ENCODE peak calls at places on chromosomes 16 and 17, in nine cellular contexts. One of them, this sample, is unnamed.

GRCh38 chr17:2898255-2898926 is 102.2 kb downstream of the RAP1GAP2 start:
- DNase-seq in RWPE1: no peak
- DNase-seq in upper lobe of right lung: no peak
- DNase-seq in NCI-H2081: no peak
- DNase-seq in skeletal muscle cell: no peak
- DNase-seq in iris pigment epithelial cell: no peak
- DNase-seq in left lung: no peak
- DNase-seq in T-cell: no peak
- DNase-seq in neural progenitor cell: no peak
- DNase-seq in this sample: no peak

GRCh38 chr17:8366231-8366630 is 10.3 kb downstream of the KRABD2 start:
- DNase-seq in RWPE1: no peak
- DNase-seq in upper lobe of right lung: no peak
- DNase-seq in NCI-H2081: no peak
- DNase-seq in skeletal muscle cell: peak; percentile 59
- DNase-seq in iris pigment epithelial cell: peak; percentile 89
- DNase-seq in left lung: no peak
- DNase-seq in T-cell: no peak
- DNase-seq in neural progenitor cell: no peak
- DNase-seq in this sample: no peak

GRCh38 chr17:77471984-77472836 is 331.4 kb downstream of the SEC14L1 start:
- DNase-seq in RWPE1: peak; percentile 76
- DNase-seq in upper lobe of right lung: peak; percentile 79
- DNase-seq in NCI-H2081: peak; percentile 29
- DNase-seq in skeletal muscle cell: peak; percentile 76
- DNase-seq in iris pigment epithelial cell: peak; percentile 77
- DNase-seq in left lung: peak; percentile 45
- DNase-seq in T-cell: no peak
- DNase-seq in neural progenitor cell: peak; percentile 92
- DNase-seq in this sample: no peak

GRCh38 chr17:67376892-67377726 is at the start of gene PITPNC1:
- DNase-seq in RWPE1: peak; percentile 84
- DNase-seq in upper lobe of right lung: peak; percentile 94
- DNase-seq in NCI-H2081: peak; percentile 85
- DNase-seq in skeletal muscle cell: peak; percentile 62
- DNase-seq in iris pigment epithelial cell: peak; percentile 92
- DNase-seq in left lung: peak; percentile 98
- DNase-seq in T-cell: peak; percentile 90
- DNase-seq in neural progenitor cell: peak; percentile 94
- DNase-seq in this sample: peak; percentile 72

GRCh38 chr16:50618238-50618918 is 62.7 kb downstream of the SNX20 start:
- DNase-seq in RWPE1: no peak
- DNase-seq in upper lobe of right lung: no peak
- DNase-seq in NCI-H2081: no peak
- DNase-seq in skeletal muscle cell: no peak
- DNase-seq in iris pigment epithelial cell: no peak
- DNase-seq in left lung: no peak
- DNase-seq in T-cell: no peak
- DNase-seq in neural progenitor cell: no peak
- DNase-seq in this sample: no peak

GRCh38 chr16:74485916-74486315 is 64.6 kb upstream of the CLEC18B start:
- DNase-seq in RWPE1: no peak
- DNase-seq in upper lobe of right lung: no peak
- DNase-seq in NCI-H2081: no peak
- DNase-seq in skeletal muscle cell: no peak
- DNase-seq in iris pigment epithelial cell: no peak
- DNase-seq in left lung: no peak
- DNase-seq in T-cell: no peak
- DNase-seq in neural progenitor cell: no peak
- DNase-seq in this sample: no peak

GRCh38 chr17:19260958-19261357 is 23.8 kb downstream of the EPN2 start:
- DNase-seq in RWPE1: peak; percentile 43
- DNase-seq in upper lobe of right lung: no peak
- DNase-seq in NCI-H2081: peak; percentile 49
- DNase-seq in skeletal muscle cell: no peak
- DNase-seq in iris pigment epithelial cell: no peak
- DNase-seq in left lung: no peak
- DNase-seq in T-cell: no peak
- DNase-seq in neural progenitor cell: peak; percentile 17
- DNase-seq in this sample: no peak

GRCh38 chr17:74199306-74200092 is 4.0 kb upstream of the RPL38 start:
- DNase-seq in RWPE1: peak; percentile 65
- DNase-seq in upper lobe of right lung: peak; percentile 83
- DNase-seq in NCI-H2081: peak; percentile 64
- DNase-seq in skeletal muscle cell: no peak
- DNase-seq in iris pigment epithelial cell: peak; percentile 51
- DNase-seq in left lung: peak; percentile 94
- DNase-seq in T-cell: peak; percentile 57
- DNase-seq in neural progenitor cell: peak; percentile 78
- DNase-seq in this sample: peak; percentile 32

GRCh38 chr17:77106874-77107358 is 33.9 kb upstream of the SEC14L1 start:
- DNase-seq in RWPE1: no peak
- DNase-seq in upper lobe of right lung: no peak
- DNase-seq in NCI-H2081: no peak
- DNase-seq in skeletal muscle cell: no peak
- DNase-seq in iris pigment epithelial cell: no peak
- DNase-seq in left lung: no peak
- DNase-seq in T-cell: no peak
- DNase-seq in neural progenitor cell: peak; percentile 22
- DNase-seq in this sample: peak; percentile 19

GRCh38 chr17:81427446-81428120 is 32.3 kb downstream of the BAHCC1 start:
- DNase-seq in RWPE1: no peak
- DNase-seq in upper lobe of right lung: peak; percentile 88
- DNase-seq in NCI-H2081: peak; percentile 91
- DNase-seq in skeletal muscle cell: no peak
- DNase-seq in iris pigment epithelial cell: no peak
- DNase-seq in left lung: peak; percentile 89
- DNase-seq in T-cell: peak; percentile 16
- DNase-seq in neural progenitor cell: peak; percentile 58
- DNase-seq in this sample: no peak

GRCh38 chr16:21336231-21336630 is 58.1 kb upstream of the CRYM start:
- DNase-seq in RWPE1: no peak
- DNase-seq in upper lobe of right lung: no peak
- DNase-seq in NCI-H2081: no peak
- DNase-seq in skeletal muscle cell: no peak
- DNase-seq in iris pigment epithelial cell: peak; percentile 11
- DNase-seq in left lung: no peak
- DNase-seq in T-cell: no peak
- DNase-seq in neural progenitor cell: no peak
- DNase-seq in this sample: no peak

GRCh38 chr17:39236981-39237441 is 11.3 kb upstream of the STAC2 start:
- DNase-seq in RWPE1: no peak
- DNase-seq in upper lobe of right lung: no peak
- DNase-seq in NCI-H2081: peak; percentile 83
- DNase-seq in skeletal muscle cell: no peak
- DNase-seq in iris pigment epithelial cell: no peak
- DNase-seq in left lung: no peak
- DNase-seq in T-cell: no peak
- DNase-seq in neural progenitor cell: no peak
- DNase-seq in this sample: no peak

GRCh38 chr17:39706921-39707337 is 7.1 kb downstream of the ERBB2 start:
- DNase-seq in RWPE1: no peak
- DNase-seq in upper lobe of right lung: no peak
- DNase-seq in NCI-H2081: no peak
- DNase-seq in skeletal muscle cell: no peak
- DNase-seq in iris pigment epithelial cell: no peak
- DNase-seq in left lung: peak; percentile 64
- DNase-seq in T-cell: no peak
- DNase-seq in neural progenitor cell: no peak
- DNase-seq in this sample: no peak

GRCh38 chr16:8611886-8612595 is 9.5 kb upstream of the METTL22 start:
- DNase-seq in RWPE1: no peak
- DNase-seq in upper lobe of right lung: no peak
- DNase-seq in NCI-H2081: no peak
- DNase-seq in skeletal muscle cell: no peak
- DNase-seq in iris pigment epithelial cell: peak; percentile 60
- DNase-seq in left lung: no peak
- DNase-seq in T-cell: no peak
- DNase-seq in neural progenitor cell: no peak
- DNase-seq in this sample: no peak

GRCh38 chr17:4230142-4230541 is 33.6 kb downstream of the ANKFY1 start:
- DNase-seq in RWPE1: peak; percentile 81
- DNase-seq in upper lobe of right lung: no peak
- DNase-seq in NCI-H2081: no peak
- DNase-seq in skeletal muscle cell: peak; percentile 97
- DNase-seq in iris pigment epithelial cell: peak; percentile 92
- DNase-seq in left lung: no peak
- DNase-seq in T-cell: no peak
- DNase-seq in neural progenitor cell: no peak
- DNase-seq in this sample: no peak

GRCh38 chr16:66662445-66663194 is 33.9 kb downstream of the CMTM4 start:
- DNase-seq in RWPE1: peak; percentile 53
- DNase-seq in upper lobe of right lung: no peak
- DNase-seq in NCI-H2081: no peak
- DNase-seq in skeletal muscle cell: no peak
- DNase-seq in iris pigment epithelial cell: peak; percentile 58
- DNase-seq in left lung: no peak
- DNase-seq in T-cell: no peak
- DNase-seq in neural progenitor cell: no peak
- DNase-seq in this sample: no peak

GRCh38 chr17:69857412-69857835 is 217.6 kb upstream of the KCNJ16 start:
- DNase-seq in RWPE1: peak; percentile 22
- DNase-seq in upper lobe of right lung: no peak
- DNase-seq in NCI-H2081: no peak
- DNase-seq in skeletal muscle cell: peak; percentile 77
- DNase-seq in iris pigment epithelial cell: peak; percentile 93
- DNase-seq in left lung: no peak
- DNase-seq in T-cell: no peak
- DNase-seq in neural progenitor cell: no peak
- DNase-seq in this sample: no peak

GRCh38 chr17:76700290-76700626 is 10.5 kb downstream of the MXRA7 start:
- DNase-seq in RWPE1: no peak
- DNase-seq in upper lobe of right lung: no peak
- DNase-seq in NCI-H2081: peak; percentile 23
- DNase-seq in skeletal muscle cell: no peak
- DNase-seq in iris pigment epithelial cell: no peak
- DNase-seq in left lung: no peak
- DNase-seq in T-cell: no peak
- DNase-seq in neural progenitor cell: no peak
- DNase-seq in this sample: no peak

GRCh38 chr16:11806721-11807120 is 9.7 kb upstream of the ZC3H7A start:
- DNase-seq in RWPE1: no peak
- DNase-seq in upper lobe of right lung: peak; percentile 45
- DNase-seq in NCI-H2081: no peak
- DNase-seq in skeletal muscle cell: no peak
- DNase-seq in iris pigment epithelial cell: peak; percentile 90
- DNase-seq in left lung: no peak
- DNase-seq in T-cell: no peak
- DNase-seq in neural progenitor cell: no peak
- DNase-seq in this sample: no peak

GRCh38 chr16:70754371-70754770 is 46.6 kb downstream of the VAC14 start:
- DNase-seq in RWPE1: no peak
- DNase-seq in upper lobe of right lung: no peak
- DNase-seq in NCI-H2081: no peak
- DNase-seq in skeletal muscle cell: no peak
- DNase-seq in iris pigment epithelial cell: no peak
- DNase-seq in left lung: peak; percentile 51
- DNase-seq in T-cell: no peak
- DNase-seq in neural progenitor cell: no peak
- DNase-seq in this sample: no peak

GRCh38 chr16:10923146-10923649 is 19.1 kb downstream of the DEXI start:
- DNase-seq in RWPE1: no peak
- DNase-seq in upper lobe of right lung: no peak
- DNase-seq in NCI-H2081: no peak
- DNase-seq in skeletal muscle cell: no peak
- DNase-seq in iris pigment epithelial cell: no peak
- DNase-seq in left lung: no peak
- DNase-seq in T-cell: no peak
- DNase-seq in neural progenitor cell: no peak
- DNase-seq in this sample: no peak

GRCh38 chr17:53822764-53823163 is at the start of gene KIF2B:
- DNase-seq in RWPE1: no peak
- DNase-seq in upper lobe of right lung: no peak
- DNase-seq in NCI-H2081: no peak
- DNase-seq in skeletal muscle cell: no peak
- DNase-seq in iris pigment epithelial cell: no peak
- DNase-seq in left lung: peak; percentile 52
- DNase-seq in T-cell: no peak
- DNase-seq in neural progenitor cell: no peak
- DNase-seq in this sample: no peak

GRCh38 chr16:3017262-3017805 is 649 bp downstream of the CLDN6 start:
- DNase-seq in RWPE1: no peak
- DNase-seq in upper lobe of right lung: no peak
- DNase-seq in NCI-H2081: no peak
- DNase-seq in skeletal muscle cell: no peak
- DNase-seq in iris pigment epithelial cell: no peak
- DNase-seq in left lung: no peak
- DNase-seq in T-cell: no peak
- DNase-seq in neural progenitor cell: peak; percentile 58
- DNase-seq in this sample: no peak

GRCh38 chr16:23244122-23244521 is 58.0 kb upstream of the SCNN1B start:
- DNase-seq in RWPE1: no peak
- DNase-seq in upper lobe of right lung: no peak
- DNase-seq in NCI-H2081: no peak
- DNase-seq in skeletal muscle cell: no peak
- DNase-seq in iris pigment epithelial cell: no peak
- DNase-seq in left lung: no peak
- DNase-seq in T-cell: no peak
- DNase-seq in neural progenitor cell: no peak
- DNase-seq in this sample: no peak

GRCh38 chr17:1078062-1078711 is 81.3 kb downstream of the TIMM22 start:
- DNase-seq in RWPE1: no peak
- DNase-seq in upper lobe of right lung: no peak
- DNase-seq in NCI-H2081: no peak
- DNase-seq in skeletal muscle cell: no peak
- DNase-seq in iris pigment epithelial cell: no peak
- DNase-seq in left lung: peak; percentile 70
- DNase-seq in T-cell: no peak
- DNase-seq in neural progenitor cell: no peak
- DNase-seq in this sample: no peak

GRCh38 chr16:66984902-66985311 is 3.5 kb upstream of the CES4A start:
- DNase-seq in RWPE1: no peak
- DNase-seq in upper lobe of right lung: no peak
- DNase-seq in NCI-H2081: no peak
- DNase-seq in skeletal muscle cell: no peak
- DNase-seq in iris pigment epithelial cell: no peak
- DNase-seq in left lung: no peak
- DNase-seq in T-cell: no peak
- DNase-seq in neural progenitor cell: no peak
- DNase-seq in this sample: no peak

GRCh38 chr16:50071075-50071671 is 5.4 kb downstream of the HEATR3 start:
- DNase-seq in RWPE1: no peak
- DNase-seq in upper lobe of right lung: no peak
- DNase-seq in NCI-H2081: no peak
- DNase-seq in skeletal muscle cell: no peak
- DNase-seq in iris pigment epithelial cell: no peak
- DNase-seq in left lung: no peak
- DNase-seq in T-cell: no peak
- DNase-seq in neural progenitor cell: no peak
- DNase-seq in this sample: no peak

GRCh38 chr16:814974-815373 is 14.4 kb upstream of the GNG13 start:
- DNase-seq in RWPE1: no peak
- DNase-seq in upper lobe of right lung: no peak
- DNase-seq in NCI-H2081: no peak
- DNase-seq in skeletal muscle cell: peak; percentile 30
- DNase-seq in iris pigment epithelial cell: peak; percentile 78
- DNase-seq in left lung: no peak
- DNase-seq in T-cell: no peak
- DNase-seq in neural progenitor cell: no peak
- DNase-seq in this sample: no peak

This sample was measured in CD8-positive, alpha-beta T cell.